ENCODE peak calls at places on chromosome 12, in five cellular contexts. One of them, this sample, is unnamed.

GRCh38 chr12:12819752-12820311 is 6.7 kb downstream of the DDX47 start:
- DNase-seq in HepG2: no peak
- DNase-seq in brain microvascular endothelial cell: peak; percentile 95
- DNase-seq in upper lobe of left lung: no peak
- DNase-seq in endothelial cell: no peak
- DNase-seq in this sample: no peak

GRCh38 chr12:30806989-30807694 is 52.4 kb upstream of the CAPRIN2 start:
- DNase-seq in upper lobe of left lung: no peak
- DNase-seq in HepG2: peak; percentile 54
- DNase-seq in brain microvascular endothelial cell: peak; percentile 68
- DNase-seq in endothelial cell: peak; percentile 28
- DNase-seq in this sample: no peak

GRCh38 chr12:53569174-53569557 is 57.0 kb downstream of the ATF7 start:
- DNase-seq in HepG2: no peak
- DNase-seq in upper lobe of left lung: no peak
- DNase-seq in brain microvascular endothelial cell: peak; percentile 40
- DNase-seq in endothelial cell: no peak
- DNase-seq in this sample: no peak

GRCh38 chr12:13444076-13444475 is 247.6 kb downstream of the EMP1 start:
- DNase-seq in brain microvascular endothelial cell: no peak
- DNase-seq in upper lobe of left lung: no peak
- DNase-seq in HepG2: no peak
- DNase-seq in endothelial cell: no peak
- DNase-seq in this sample: no peak

GRCh38 chr12:67161322-67161918 is 107.7 kb upstream of the CAND1 start:
- DNase-seq in brain microvascular endothelial cell: peak; percentile 62
- DNase-seq in HepG2: peak; percentile 18
- DNase-seq in upper lobe of left lung: peak; percentile 26
- DNase-seq in endothelial cell: peak; percentile 40
- DNase-seq in this sample: no peak

GRCh38 chr12:67430708-67431335 is 161.7 kb downstream of the CAND1 start:
- DNase-seq in HepG2: no peak
- DNase-seq in endothelial cell: no peak
- DNase-seq in brain microvascular endothelial cell: no peak
- DNase-seq in upper lobe of left lung: no peak
- DNase-seq in this sample: no peak

GRCh38 chr12:101830391-101831325 is at the start of gene GNPTAB:
- DNase-seq in brain microvascular endothelial cell: peak; percentile 90
- DNase-seq in HepG2: peak; percentile 87
- DNase-seq in endothelial cell: peak; percentile 96
- DNase-seq in upper lobe of left lung: peak; percentile 96
- DNase-seq in this sample: peak; percentile 97

GRCh38 chr12:77122236-77122635 is 56.9 kb upstream of the E2F7 start:
- DNase-seq in brain microvascular endothelial cell: peak; percentile 98
- DNase-seq in HepG2: peak; percentile 13
- DNase-seq in upper lobe of left lung: no peak
- DNase-seq in endothelial cell: no peak
- DNase-seq in this sample: no peak

GRCh38 chr12:112939761-112940357 is 1.6 kb downstream of the OAS3 start:
- DNase-seq in endothelial cell: no peak
- DNase-seq in upper lobe of left lung: no peak
- DNase-seq in HepG2: no peak
- DNase-seq in brain microvascular endothelial cell: no peak
- DNase-seq in this sample: no peak

GRCh38 chr12:57003395-57003794 is 3.0 kb downstream of the ZBTB39 start:
- DNase-seq in HepG2: no peak
- DNase-seq in brain microvascular endothelial cell: no peak
- DNase-seq in upper lobe of left lung: no peak
- DNase-seq in endothelial cell: no peak
- DNase-seq in this sample: no peak

GRCh38 chr12:56998981-56999380 is 7.4 kb downstream of the ZBTB39 start:
- DNase-seq in HepG2: no peak
- DNase-seq in upper lobe of left lung: no peak
- DNase-seq in brain microvascular endothelial cell: no peak
- DNase-seq in endothelial cell: no peak
- DNase-seq in this sample: no peak

GRCh38 chr12:57000393-57000792 is 6.0 kb downstream of the ZBTB39 start:
- DNase-seq in endothelial cell: no peak
- DNase-seq in upper lobe of left lung: no peak
- DNase-seq in HepG2: no peak
- DNase-seq in brain microvascular endothelial cell: no peak
- DNase-seq in this sample: no peak

GRCh38 chr12:56999456-56999855 is 6.9 kb downstream of the ZBTB39 start:
- DNase-seq in upper lobe of left lung: no peak
- DNase-seq in HepG2: no peak
- DNase-seq in endothelial cell: no peak
- DNase-seq in brain microvascular endothelial cell: no peak
- DNase-seq in this sample: no peak

DNA sequence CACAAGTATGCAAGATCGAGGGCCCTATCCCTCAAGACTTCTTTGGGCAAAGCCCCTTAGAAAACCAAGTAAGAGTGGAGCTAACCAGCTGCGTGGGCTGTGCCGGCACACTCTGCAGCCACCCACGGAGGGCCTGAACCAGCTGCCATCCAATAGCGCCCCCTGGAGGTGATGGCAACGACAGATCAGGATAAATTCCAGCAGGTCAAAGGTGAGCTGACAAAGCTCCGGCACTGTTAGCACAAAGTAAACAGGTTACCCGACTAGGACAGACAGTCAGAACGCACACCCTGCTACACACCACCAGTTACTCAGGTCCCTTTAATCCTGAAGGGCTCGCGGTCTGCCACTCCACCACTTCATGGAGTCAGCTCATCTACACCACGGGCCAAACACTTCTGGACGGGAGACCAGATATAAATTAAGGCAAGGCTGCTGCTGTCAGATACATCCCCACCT is 4.9 kb downstream of the ZBTB39 start:
- DNase-seq in brain microvascular endothelial cell: peak; percentile 47
- DNase-seq in HepG2: peak; percentile 87
- DNase-seq in endothelial cell: peak; percentile 91
- DNase-seq in upper lobe of left lung: peak; percentile 78
- DNase-seq in this sample: peak; percentile 80
- TF ChIP-seq CTCF in brain microvascular endothelial cell: peak; percentile 83
- TF ChIP-seq CTCF in HepG2: peak; percentile 96
- TF ChIP-seq CTCF in endothelial cell: peak; percentile 90
- TF ChIP-seq CTCF in upper lobe of left lung: peak; percentile 87
- TF ChIP-seq CTCF in this sample: peak; percentile 81

DNA sequence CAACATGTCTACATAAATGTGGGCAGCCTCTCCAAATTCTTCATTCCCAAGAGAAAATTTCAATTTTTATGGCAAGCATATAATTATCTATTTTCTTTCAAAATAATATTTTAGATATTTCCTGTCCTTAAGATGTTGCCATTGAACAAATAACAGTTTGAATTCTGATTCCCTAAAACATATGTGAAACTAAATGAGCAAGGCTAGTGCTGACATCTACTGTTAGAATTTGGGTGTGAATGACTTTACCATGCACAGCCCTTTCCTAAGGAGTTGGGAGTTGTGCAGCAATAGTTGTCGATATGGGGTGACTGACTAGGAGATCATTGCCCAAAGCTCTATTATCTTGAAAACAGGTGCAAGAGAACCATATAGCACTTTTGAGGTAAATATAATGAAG is 108.2 kb upstream of the SLC38A4 start:
- DNase-seq in HepG2: peak; percentile 49
- DNase-seq in upper lobe of left lung: no peak
- DNase-seq in endothelial cell: peak; percentile 8
- DNase-seq in brain microvascular endothelial cell: peak; percentile 61
- DNase-seq in this sample: no peak
- TF ChIP-seq CTCF in HepG2: peak; percentile 83
- TF ChIP-seq CTCF in upper lobe of left lung: peak; percentile 42
- TF ChIP-seq CTCF in endothelial cell: no peak
- TF ChIP-seq CTCF in brain microvascular endothelial cell: peak; percentile 66
- TF ChIP-seq CTCF in this sample: peak; percentile 68

GRCh38 chr12:15151141-15152091 is 69.8 kb downstream of the RERG start:
- DNase-seq in upper lobe of left lung: no peak
- DNase-seq in endothelial cell: no peak
- DNase-seq in brain microvascular endothelial cell: peak; percentile 38
- DNase-seq in HepG2: peak; percentile 5
- DNase-seq in this sample: no peak
- TF ChIP-seq CTCF in upper lobe of left lung: peak; percentile 45
- TF ChIP-seq CTCF in endothelial cell: peak; percentile 60
- TF ChIP-seq CTCF in brain microvascular endothelial cell: peak; percentile 49
- TF ChIP-seq CTCF in HepG2: peak; percentile 43
- TF ChIP-seq CTCF in this sample: peak; percentile 77

DNA sequence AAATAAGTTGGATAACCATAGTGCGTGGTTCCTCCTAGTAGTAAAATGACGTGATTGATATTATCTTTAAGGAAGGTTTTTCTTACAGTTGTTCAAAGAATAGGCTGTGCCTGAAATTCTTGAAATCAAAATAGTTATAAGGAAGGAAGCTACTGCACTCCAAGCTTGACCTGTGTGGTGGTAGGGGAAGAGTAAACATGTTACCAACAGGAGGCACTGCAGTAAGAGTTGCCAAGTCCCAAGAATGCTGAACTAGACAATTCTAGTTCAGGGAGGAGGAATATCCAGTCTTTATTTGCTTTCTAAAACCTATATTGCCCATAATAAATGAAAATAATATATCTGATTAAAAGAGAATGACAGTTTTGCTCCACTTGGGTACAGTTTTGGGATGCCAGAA is 764.5 kb downstream of the TMTC2 start:
- DNase-seq in brain microvascular endothelial cell: no peak
- DNase-seq in HepG2: no peak
- DNase-seq in upper lobe of left lung: no peak
- DNase-seq in endothelial cell: no peak
- DNase-seq in this sample: no peak
- TF ChIP-seq CTCF in brain microvascular endothelial cell: no peak
- TF ChIP-seq CTCF in HepG2: no peak
- TF ChIP-seq CTCF in upper lobe of left lung: no peak
- TF ChIP-seq CTCF in endothelial cell: no peak
- TF ChIP-seq CTCF in this sample: no peak

GRCh38 chr12:52551466-52551865 is 1.5 kb downstream of the KRT71 start:
- DNase-seq in HepG2: no peak
- DNase-seq in brain microvascular endothelial cell: no peak
- DNase-seq in upper lobe of left lung: no peak
- DNase-seq in endothelial cell: no peak
- DNase-seq in this sample: no peak
- TF ChIP-seq CTCF in HepG2: no peak
- TF ChIP-seq CTCF in brain microvascular endothelial cell: no peak
- TF ChIP-seq CTCF in upper lobe of left lung: no peak
- TF ChIP-seq CTCF in endothelial cell: no peak
- TF ChIP-seq CTCF in this sample: no peak

DNA sequence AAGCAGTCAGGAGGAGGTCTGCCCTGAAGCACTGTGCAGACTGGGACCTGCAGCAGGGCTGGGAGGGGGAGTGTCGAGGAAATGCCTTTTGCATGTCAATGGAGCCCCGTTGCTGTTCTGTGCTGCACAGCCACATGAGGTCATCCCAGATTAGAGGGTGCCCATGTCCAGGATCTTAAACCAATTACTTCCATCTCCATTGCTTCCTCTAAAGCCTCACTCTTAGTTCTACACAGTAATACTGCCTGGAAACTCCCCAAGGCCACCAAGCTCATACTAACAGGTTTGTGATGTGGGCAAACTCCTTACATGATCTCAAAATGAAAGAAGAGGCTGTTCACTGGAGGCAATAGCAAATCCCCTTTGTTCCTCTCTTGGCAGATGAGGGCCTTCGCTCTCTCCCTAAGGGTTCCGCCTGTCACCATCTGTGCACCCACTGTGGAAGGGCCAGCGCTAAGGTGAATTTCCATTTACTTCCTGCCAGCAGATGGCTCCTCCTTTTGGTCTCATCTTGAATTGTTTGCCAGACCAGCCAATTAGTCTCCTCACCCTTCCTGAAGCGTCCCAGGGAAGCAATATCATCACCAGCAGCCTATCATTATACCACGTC is 35.4 kb upstream of the LTA4H start:
- DNase-seq in HepG2: peak; percentile 18
- DNase-seq in upper lobe of left lung: no peak
- DNase-seq in endothelial cell: no peak
- DNase-seq in brain microvascular endothelial cell: no peak
- DNase-seq in this sample: no peak
- TF ChIP-seq CTCF in HepG2: peak; percentile 53
- TF ChIP-seq CTCF in upper lobe of left lung: peak; percentile 10
- TF ChIP-seq CTCF in endothelial cell: peak; percentile 12
- TF ChIP-seq CTCF in brain microvascular endothelial cell: peak; percentile 45
- TF ChIP-seq CTCF in this sample: peak; percentile 16

GRCh38 chr12:116882742-116883141 is 1.5 kb upstream of the HRK start:
- DNase-seq in endothelial cell: no peak
- DNase-seq in brain microvascular endothelial cell: peak; percentile 22
- DNase-seq in upper lobe of left lung: no peak
- DNase-seq in HepG2: no peak
- DNase-seq in this sample: no peak
- TF ChIP-seq CTCF in endothelial cell: no peak
- TF ChIP-seq CTCF in brain microvascular endothelial cell: peak; percentile 51
- TF ChIP-seq CTCF in upper lobe of left lung: no peak
- TF ChIP-seq CTCF in HepG2: peak; percentile 49
- TF ChIP-seq CTCF in this sample: peak; percentile 58

DNA sequence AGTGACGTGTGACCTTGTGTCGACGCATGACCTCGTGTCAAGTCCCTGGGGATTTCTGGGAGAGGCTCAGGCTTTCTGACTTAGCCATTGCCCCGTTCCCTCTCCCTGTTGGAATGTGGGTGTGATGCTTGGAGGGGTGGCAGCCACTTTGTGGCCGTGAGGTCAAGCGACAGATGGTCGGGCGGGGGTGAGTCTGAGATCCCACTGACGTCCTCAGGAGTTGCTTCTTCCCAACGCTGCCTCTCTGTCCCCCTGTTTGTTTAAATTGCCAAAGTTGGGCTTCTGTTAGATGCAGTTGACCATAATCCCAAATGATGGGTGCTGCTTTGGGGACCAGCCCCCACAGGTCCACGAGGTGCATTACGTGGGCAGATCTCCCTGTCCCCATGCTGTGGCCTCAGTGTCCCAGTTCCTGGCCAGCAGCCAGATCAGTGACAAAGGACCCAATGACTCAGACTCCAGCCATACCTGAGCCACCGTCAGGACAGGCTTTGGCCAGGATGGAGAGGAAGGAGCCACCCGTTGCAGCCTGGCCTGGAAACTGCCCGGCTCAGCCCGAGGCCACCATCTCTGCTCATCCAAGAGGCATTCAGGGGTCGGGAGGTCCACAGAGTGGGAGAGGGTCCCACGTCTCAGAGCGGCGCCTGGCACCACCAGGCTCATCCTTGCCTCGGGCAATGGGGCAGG is 34.4 kb upstream of the GALNT9 start:
- DNase-seq in upper lobe of left lung: no peak
- DNase-seq in endothelial cell: no peak
- DNase-seq in brain microvascular endothelial cell: no peak
- DNase-seq in HepG2: no peak
- DNase-seq in this sample: no peak
- TF ChIP-seq CTCF in upper lobe of left lung: no peak
- TF ChIP-seq CTCF in endothelial cell: no peak
- TF ChIP-seq CTCF in brain microvascular endothelial cell: no peak
- TF ChIP-seq CTCF in HepG2: no peak
- TF ChIP-seq CTCF in this sample: no peak

GRCh38 chr12:115320967-115321366 is 637.0 kb upstream of the TBX3 start:
- DNase-seq in brain microvascular endothelial cell: no peak
- DNase-seq in upper lobe of left lung: no peak
- DNase-seq in endothelial cell: no peak
- DNase-seq in HepG2: no peak
- DNase-seq in this sample: no peak

GRCh38 chr12:115324949-115325638 is 641.1 kb upstream of the TBX3 start:
- DNase-seq in upper lobe of left lung: no peak
- DNase-seq in brain microvascular endothelial cell: no peak
- DNase-seq in endothelial cell: no peak
- DNase-seq in HepG2: no peak
- DNase-seq in this sample: no peak

GRCh38 chr12:115322275-115322674 is 638.3 kb upstream of the TBX3 start:
- DNase-seq in upper lobe of left lung: no peak
- DNase-seq in HepG2: no peak
- DNase-seq in endothelial cell: no peak
- DNase-seq in brain microvascular endothelial cell: peak; percentile 41
- DNase-seq in this sample: no peak

GRCh38 chr12:115325858-115326257 is 641.9 kb upstream of the TBX3 start:
- DNase-seq in brain microvascular endothelial cell: no peak
- DNase-seq in upper lobe of left lung: no peak
- DNase-seq in HepG2: no peak
- DNase-seq in endothelial cell: no peak
- DNase-seq in this sample: no peak

GRCh38 chr12:115323223-115323905 is 639.4 kb upstream of the TBX3 start:
- DNase-seq in HepG2: no peak
- DNase-seq in endothelial cell: no peak
- DNase-seq in upper lobe of left lung: no peak
- DNase-seq in brain microvascular endothelial cell: no peak
- DNase-seq in this sample: no peak
- TF ChIP-seq CTCF in HepG2: no peak
- TF ChIP-seq CTCF in endothelial cell: no peak
- TF ChIP-seq CTCF in upper lobe of left lung: no peak
- TF ChIP-seq CTCF in brain microvascular endothelial cell: no peak
- TF ChIP-seq CTCF in this sample: no peak